ENCODE peak calls at places on chromosomes 2 and 18, in seven cellular contexts. O is CD8-positive, alpha-beta T cell; F is upper lobe of right lung; T is psoas muscle; Y is cardiac muscle cell; M is breast epithelium; G is testis. H is an unnamed sample. For H3K4me1 and H3K27me3, the result is how much of the 10 kb centered on the place peaks cover.

GRCh38 chr2:8488001-8488738 is 193.7 kb upstream of the ID2 start:
- DNase-seq in M (no peak), O (peak), T (no peak), F (no peak), Y (no peak), G (no peak), H (peak)

GRCh38 chr2:40034198-40034597 is 255.1 kb upstream of the THUMPD2 start:
- DNase-seq in Y (no peak), F (no peak), O (no peak), T (no peak), M (no peak), G (no peak), H (no peak)

GRCh38 chr2:62163106-62163831 is 32.6 kb upstream of the B3GNT2 start:
- DNase-seq in Y (no peak), M (no peak), O (no peak), T (no peak), G (no peak), F (no peak), H (no peak)

GRCh38 chr2:60496475-60496874 is 57.0 kb downstream of the BCL11A start:
- DNase-seq in M (no peak), O (no peak), T (no peak), Y (no peak), F (no peak), G (no peak), H (no peak)

GRCh38 chr2:149363953-149364352 is 33.6 kb downstream of the LYPD6 start:
- DNase-seq in F (no peak), T (no peak), Y (no peak), G (no peak), M (no peak), O (no peak), H (no peak)

GRCh38 chr18:63763831-63764600 is 11.2 kb upstream of the SERPINB7 start:
- DNase-seq in F (no peak), M (no peak), T (no peak), O (no peak), G (no peak), Y (no peak), H (no peak)

GRCh38 chr18:25675123-25675850 is 323.3 kb upstream of the ZNF521 start:
- DNase-seq in F (no peak), O (no peak), G (no peak), T (no peak), M (no peak), Y (no peak), H (no peak)

GRCh38 chr2:62596061-62596658 is 90.2 kb upstream of the TMEM17 start:
- DNase-seq in G (no peak), F (no peak), M (no peak), T (no peak), O (no peak), Y (no peak), H (no peak)

GRCh38 chr2:226903179-226903578 is 67.3 kb downstream of the RHBDD1 start:
- DNase-seq in M (no peak), T (no peak), Y (no peak), O (no peak), G (no peak), F (no peak), H (no peak)

GRCh38 chr2:37795938-37796337 is 124.5 kb upstream of the CDC42EP3 start:
- DNase-seq in O (no peak), T (no peak), F (no peak), G (no peak), M (no peak), Y (no peak), H (no peak)

GRCh38 chr2:134676960-134677359 is 41.8 kb downstream of the TMEM163 start:
- DNase-seq in F (no peak), O (no peak), M (no peak), G (no peak), T (no peak), Y (peak), H (peak)

GRCh38 chr2:157874278-157874825 is 1.8 kb downstream of the ACVR1 start:
- DNase-seq in O (no peak), F (no peak), G (no peak), Y (peak), M (no peak), T (peak), H (no peak)

GRCh38 chr2:230669386-230669935 is 43.2 kb upstream of the CAB39 start:
- DNase-seq in F (no peak), G (no peak), O (no peak), Y (no peak), M (no peak), T (no peak), H (no peak)

GRCh38 chr2:236852100-236852976 is 233.4 kb upstream of the COPS8 start:
- DNase-seq in T (no peak), M (no peak), Y (no peak), O (no peak), F (no peak), G (no peak), H (no peak)

GRCh38 chr18:28594034-28594433 is 417.1 kb upstream of the CDH2 start:
- DNase-seq in Y (no peak), G (no peak), F (no peak), O (no peak), M (no peak), T (no peak), H (no peak)

GRCh38 chr2:134348239-134348638 is 94.4 kb downstream of the MGAT5 start:
- DNase-seq in M (no peak), Y (no peak), T (no peak), O (no peak), G (no peak), F (no peak), H (no peak)

GRCh38 chr2:215022418-215022817 is 116.0 kb downstream of the ABCA12 start:
- DNase-seq in O (no peak), G (no peak), M (no peak), Y (peak), T (no peak), F (no peak), H (no peak)

GRCh38 chr2:11102956-11103860 is 52.1 kb upstream of the SLC66A3 start:
- DNase-seq in Y (no peak), T (no peak), G (peak), O (no peak), F (peak), M (no peak), H (no peak)

GRCh38 chr18:55420665-55420964 is 167.4 kb downstream of the TCF4 start:
- DNase-seq in G (no peak), O (no peak), F (no peak), M (no peak), T (no peak), Y (no peak), H (no peak)

GRCh38 chr2:62591491-62591890 is 85.5 kb upstream of the TMEM17 start:
- DNase-seq in T (no peak), G (no peak), M (no peak), Y (no peak), O (no peak), F (no peak), H (no peak)

GRCh38 chr18:37430346-37431076 is 135.1 kb downstream of the CELF4 start:
- DNase-seq in G (no peak), M (no peak), Y (no peak), T (no peak), O (no peak), F (no peak), H (no peak)

GRCh38 chr2:15364561-15364960 is 196.6 kb downstream of the NBAS start:
- DNase-seq in M (no peak), T (no peak), F (no peak), G (no peak), Y (no peak), O (no peak), H (no peak)

GRCh38 chr2:152766908-152767307 is 48.5 kb downstream of the ARL6IP6 start:
- DNase-seq in O (no peak), T (no peak), F (no peak), Y (no peak), G (no peak), M (no peak), H (no peak)

GRCh38 chr18:8771930-8772329 is 66.6 kb downstream of the MTCL1 start:
- DNase-seq in Y (no peak), M (no peak), G (peak), F (no peak), T (no peak), O (no peak), H (no peak)

DNA sequence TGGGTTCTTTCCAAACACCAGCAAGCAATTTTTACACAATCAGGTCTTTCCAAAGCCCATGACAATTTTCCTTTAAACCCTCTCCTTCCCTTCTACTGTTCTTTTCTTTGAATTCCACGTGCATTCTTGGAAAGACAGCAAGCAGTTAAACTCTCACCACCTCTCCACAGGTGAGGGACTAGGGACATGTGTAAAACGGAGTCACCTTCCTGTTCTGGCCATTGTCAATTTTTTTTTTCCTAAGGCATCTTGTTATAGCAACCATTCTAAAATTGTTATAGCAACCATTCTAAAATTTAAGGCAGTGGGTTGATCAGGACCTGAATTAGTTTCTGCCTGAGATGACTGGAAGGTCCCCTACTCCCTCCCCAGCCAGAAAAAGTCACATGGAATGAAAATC is 113.8 kb downstream of the ANKRD44 start:
- DNase-seq in O (no peak), G (no peak), T (no peak), F (no peak), Y (no peak), M (no peak), H (no peak)
- H3K27ac ChIP-seq in O (peak), G (no peak), T (no peak), F (no peak), Y (no peak), M (no peak), H (peak)

GRCh38 chr2:240168546-240169361 is 28.3 kb upstream of the OTOS start:
- DNase-seq in F (peak), G (no peak), T (no peak), M (no peak), Y (no peak), O (no peak), H (no peak)
- H3K4me1 ChIP-seq in F (under half), G (under half), T (under half), M (under half), Y (under half), O (under half), H (under half)

DNA sequence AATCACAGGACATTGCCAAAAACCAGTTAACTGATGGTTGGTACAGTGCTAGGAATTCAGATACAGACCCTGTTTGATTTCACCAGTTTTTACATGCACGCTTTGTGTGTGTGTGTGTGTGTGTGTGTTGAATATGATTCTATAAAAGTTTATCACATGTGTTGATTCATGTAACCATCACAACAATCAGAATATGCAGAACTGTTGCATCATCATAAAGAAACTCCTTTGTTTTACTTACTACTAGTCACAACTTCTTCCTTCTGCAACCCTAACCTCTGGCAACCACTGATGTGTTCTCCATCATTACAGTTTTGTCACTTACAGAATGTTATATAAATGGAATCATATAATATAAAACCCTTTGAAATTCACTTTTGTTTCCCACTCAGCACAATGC is 144.8 kb upstream of the CYP26B1 start:
- DNase-seq in F (no peak), O (no peak), Y (no peak), G (no peak), T (no peak), M (no peak), H (no peak)
- H3K27me3 ChIP-seq in F (under half), O (under half), Y (under half), G (under half), T (under half), M (under half), H (under half)

GRCh38 chr2:42324244-42324643 is 36.8 kb downstream of the COX7A2L start:
- DNase-seq in G (no peak), T (no peak), F (no peak), Y (no peak), O (no peak), M (no peak), H (no peak)
- H3K27ac ChIP-seq in G (no peak), T (no peak), F (no peak), Y (no peak), O (no peak), M (no peak), H (no peak)

GRCh38 chr2:144508162-144508765 is 11.7 kb downstream of the ZEB2 start:
- DNase-seq in G (no peak), O (no peak), Y (no peak), M (no peak), F (no peak), T (no peak), H (no peak)

GRCh38 chr2:144505245-144505801 is 14.6 kb downstream of the ZEB2 start:
- DNase-seq in F (no peak), Y (peak), M (no peak), G (no peak), O (peak), T (no peak), H (no peak)

GRCh38 chr2:144509001-144509545 is 10.8 kb downstream of the ZEB2 start:
- DNase-seq in G (no peak), F (no peak), Y (no peak), M (no peak), T (no peak), O (no peak), H (no peak)

GRCh38 chr2:144509548-144510205 is 10.2 kb downstream of the ZEB2 start:
- DNase-seq in M (no peak), T (no peak), G (no peak), O (no peak), F (no peak), Y (no peak), H (no peak)

DNA sequence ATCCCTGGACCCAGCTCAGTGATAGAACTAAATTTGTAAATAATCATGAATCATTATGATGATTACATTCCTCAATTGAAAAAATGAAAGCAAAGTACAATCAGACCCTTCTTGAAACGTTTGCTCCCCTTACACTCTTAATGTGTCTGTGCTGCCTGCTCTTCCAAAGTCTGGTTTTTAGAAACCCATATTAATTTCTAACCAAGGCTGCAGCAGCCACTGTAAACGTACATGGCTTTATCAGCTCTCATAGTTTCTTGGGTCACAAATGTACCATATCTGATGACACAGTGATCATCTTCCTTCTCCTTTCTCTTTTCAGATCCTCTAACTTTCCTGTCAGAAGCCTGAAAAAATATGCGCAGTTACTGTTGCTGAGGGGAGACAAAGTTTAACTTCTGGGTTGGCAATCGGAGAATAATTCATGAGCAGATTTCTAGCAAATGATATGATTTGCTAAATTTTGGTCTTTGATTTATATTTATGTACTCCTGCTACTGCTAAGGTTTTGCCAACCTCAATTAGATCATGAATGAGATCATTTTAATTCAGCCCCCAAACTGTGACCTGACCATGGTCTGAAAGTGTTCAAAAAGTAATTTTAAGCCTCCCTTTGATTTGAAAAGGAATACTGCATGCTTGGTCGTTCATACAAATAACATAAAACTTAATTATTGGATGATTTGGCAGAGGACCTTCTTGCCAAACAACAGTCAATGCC is 12.3 kb downstream of the ZEB2 start:
- DNase-seq in G (no peak), O (no peak), T (no peak), Y (no peak), M (no peak), F (no peak), H (no peak)
- H3K4me1 ChIP-seq in G (half or more), O (under half), T (half or more), Y (half or more), M (under half), F (half or more), H (under half)

DNA sequence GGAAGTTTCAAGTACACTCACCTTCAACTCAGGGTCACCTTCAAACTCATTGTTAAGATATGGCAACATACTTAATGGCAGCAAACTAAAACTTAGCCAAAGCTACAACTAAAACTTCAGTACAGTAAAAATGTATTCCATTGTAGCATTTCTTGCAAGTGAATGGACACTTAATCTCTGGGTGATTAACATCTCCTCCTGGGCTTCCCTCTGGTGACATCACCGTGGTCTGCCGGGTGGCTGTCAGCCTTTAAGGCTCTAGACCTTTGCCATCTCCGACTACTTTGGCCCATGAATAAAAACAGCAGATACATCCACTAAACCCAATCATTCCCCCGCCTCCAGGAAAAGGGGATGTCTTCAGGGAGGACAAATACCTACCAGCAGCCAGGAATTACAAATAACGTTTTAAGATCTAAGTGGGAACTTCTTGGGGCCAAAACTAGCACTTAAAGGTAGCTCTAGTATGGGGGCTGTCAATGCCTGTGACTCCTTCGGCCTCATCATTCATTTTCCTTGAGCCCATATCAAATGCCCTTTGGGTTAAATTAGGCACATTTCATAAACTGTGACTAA is 1.2 kb downstream of the TFCP2L1 start:
- DNase-seq in O (no peak), F (no peak), Y (no peak), G (no peak), M (peak), T (no peak), H (no peak)
- H3K27me3 ChIP-seq in O (under half), F (under half), Y (half or more), G (under half), M (under half), T (under half), H (under half)

GRCh38 chr2:6072757-6073156 is 380.6 kb downstream of the SOX11 start:
- DNase-seq in F (no peak), Y (no peak), T (no peak), M (no peak), G (no peak), O (no peak), H (no peak)
- H3K27ac ChIP-seq in F (no peak), Y (peak), T (no peak), M (no peak), G (no peak), O (no peak), H (no peak)